ENCODE peak calls at places on chromosomes 12 and 14, in six cellular contexts. One of them, this sample, is unnamed.

GRCh38 chr12:105278043-105278697 is 42.2 kb upstream of the APPL2 start:
- DNase-seq in upper lobe of left lung: no peak
- DNase-seq in HFF-Myc: no peak
- DNase-seq in BE2C: no peak
- DNase-seq in prostate gland: no peak
- DNase-seq in AG09309: no peak
- DNase-seq in this sample: no peak

GRCh38 chr14:104189629-104190335 is 51.4 kb downstream of the KIF26A start:
- DNase-seq in prostate gland: no peak
- DNase-seq in HFF-Myc: no peak
- DNase-seq in AG09309: no peak
- DNase-seq in BE2C: no peak
- DNase-seq in upper lobe of left lung: no peak
- DNase-seq in this sample: no peak

GRCh38 chr14:53663709-53664108 is 292.9 kb downstream of the BMP4 start:
- DNase-seq in prostate gland: no peak
- DNase-seq in HFF-Myc: no peak
- DNase-seq in BE2C: no peak
- DNase-seq in upper lobe of left lung: no peak
- DNase-seq in AG09309: no peak
- DNase-seq in this sample: no peak

GRCh38 chr14:76781648-76782051 is 20.4 kb downstream of the VASH1 start:
- DNase-seq in BE2C: no peak
- DNase-seq in prostate gland: no peak
- DNase-seq in AG09309: no peak
- DNase-seq in upper lobe of left lung: no peak
- DNase-seq in HFF-Myc: no peak
- DNase-seq in this sample: no peak

GRCh38 chr14:75794615-75795038 is 133.6 kb downstream of the TTLL5 start:
- DNase-seq in prostate gland: no peak
- DNase-seq in BE2C: no peak
- DNase-seq in upper lobe of left lung: no peak
- DNase-seq in AG09309: peak
- DNase-seq in HFF-Myc: peak
- DNase-seq in this sample: no peak

GRCh38 chr14:23533652-23534435 is 17.7 kb downstream of the ZFHX2 start:
- DNase-seq in AG09309: no peak
- DNase-seq in BE2C: no peak
- DNase-seq in prostate gland: no peak
- DNase-seq in upper lobe of left lung: no peak
- DNase-seq in HFF-Myc: no peak
- DNase-seq in this sample: no peak

GRCh38 chr12:122981036-122981471 is 573 bp downstream of the ARL6IP4 start:
- DNase-seq in AG09309: no peak
- DNase-seq in BE2C: no peak
- DNase-seq in prostate gland: no peak
- DNase-seq in upper lobe of left lung: no peak
- DNase-seq in HFF-Myc: no peak
- DNase-seq in this sample: no peak

GRCh38 chr12:100851637-100852036 is 57.1 kb downstream of the ANO4 start:
- DNase-seq in HFF-Myc: no peak
- DNase-seq in BE2C: no peak
- DNase-seq in AG09309: no peak
- DNase-seq in upper lobe of left lung: no peak
- DNase-seq in prostate gland: no peak
- DNase-seq in this sample: no peak

GRCh38 chr14:103161054-103161397 is 37.8 kb downstream of the TNFAIP2 start:
- DNase-seq in HFF-Myc: no peak
- DNase-seq in AG09309: no peak
- DNase-seq in BE2C: no peak
- DNase-seq in prostate gland: no peak
- DNase-seq in upper lobe of left lung: no peak
- DNase-seq in this sample: peak

GRCh38 chr12:130956009-130956408 is 2.3 kb downstream of the ADGRD1 start:
- DNase-seq in BE2C: no peak
- DNase-seq in prostate gland: no peak
- DNase-seq in upper lobe of left lung: no peak
- DNase-seq in AG09309: no peak
- DNase-seq in HFF-Myc: no peak
- DNase-seq in this sample: no peak

GRCh38 chr14:45201908-45202307 is 51.1 kb downstream of the MIS18BP1 start:
- DNase-seq in BE2C: peak
- DNase-seq in HFF-Myc: no peak
- DNase-seq in upper lobe of left lung: no peak
- DNase-seq in prostate gland: no peak
- DNase-seq in AG09309: no peak
- DNase-seq in this sample: no peak

GRCh38 chr12:49972641-49973360 is at the start of gene AQP6:
- DNase-seq in HFF-Myc: no peak
- DNase-seq in prostate gland: no peak
- DNase-seq in BE2C: no peak
- DNase-seq in upper lobe of left lung: no peak
- DNase-seq in AG09309: no peak
- DNase-seq in this sample: peak

GRCh38 chr14:104545151-104545931 is 34.2 kb upstream of the C14orf180 start:
- DNase-seq in upper lobe of left lung: no peak
- DNase-seq in HFF-Myc: no peak
- DNase-seq in AG09309: no peak
- DNase-seq in BE2C: no peak
- DNase-seq in prostate gland: no peak
- DNase-seq in this sample: no peak

GRCh38 chr12:47280543-47281330 is 201.0 kb upstream of the AMIGO2 start:
- DNase-seq in prostate gland: no peak
- DNase-seq in BE2C: no peak
- DNase-seq in AG09309: no peak
- DNase-seq in upper lobe of left lung: no peak
- DNase-seq in HFF-Myc: no peak
- DNase-seq in this sample: no peak

GRCh38 chr14:100364403-100364802 is 41.3 kb downstream of the SLC25A47 start:
- DNase-seq in AG09309: no peak
- DNase-seq in BE2C: no peak
- DNase-seq in HFF-Myc: no peak
- DNase-seq in upper lobe of left lung: no peak
- DNase-seq in prostate gland: no peak
- DNase-seq in this sample: no peak

GRCh38 chr12:21642707-21643389 is 14.8 kb downstream of the LDHB start:
- DNase-seq in AG09309: no peak
- DNase-seq in upper lobe of left lung: no peak
- DNase-seq in HFF-Myc: no peak
- DNase-seq in prostate gland: no peak
- DNase-seq in BE2C: no peak
- DNase-seq in this sample: no peak

GRCh38 chr12:49937639-49938300 is 12.8 kb upstream of the AQP2 start:
- DNase-seq in BE2C: peak
- DNase-seq in HFF-Myc: no peak
- DNase-seq in prostate gland: no peak
- DNase-seq in upper lobe of left lung: peak
- DNase-seq in AG09309: no peak
- DNase-seq in this sample: peak

GRCh38 chr14:96806836-96807235 is 9.7 kb downstream of the VRK1 start:
- DNase-seq in upper lobe of left lung: no peak
- DNase-seq in AG09309: no peak
- DNase-seq in BE2C: no peak
- DNase-seq in HFF-Myc: no peak
- DNase-seq in prostate gland: no peak
- DNase-seq in this sample: no peak

GRCh38 chr14:75381642-75382041 is 46.2 kb upstream of the JDP2 start:
- DNase-seq in HFF-Myc: no peak
- DNase-seq in AG09309: no peak
- DNase-seq in prostate gland: no peak
- DNase-seq in BE2C: no peak
- DNase-seq in upper lobe of left lung: no peak
- DNase-seq in this sample: no peak

GRCh38 chr14:75718199-75718598 is 57.2 kb downstream of the TTLL5 start:
- DNase-seq in AG09309: no peak
- DNase-seq in upper lobe of left lung: no peak
- DNase-seq in prostate gland: no peak
- DNase-seq in BE2C: no peak
- DNase-seq in HFF-Myc: no peak
- DNase-seq in this sample: no peak

GRCh38 chr12:13538136-13538535 is 341.6 kb downstream of the EMP1 start:
- DNase-seq in prostate gland: no peak
- DNase-seq in AG09309: no peak
- DNase-seq in HFF-Myc: no peak
- DNase-seq in upper lobe of left lung: no peak
- DNase-seq in BE2C: no peak
- DNase-seq in this sample: no peak

GRCh38 chr12:1365703-1366102 is 228.7 kb downstream of the FBXL14 start:
- DNase-seq in AG09309: no peak
- DNase-seq in upper lobe of left lung: no peak
- DNase-seq in HFF-Myc: no peak
- DNase-seq in prostate gland: no peak
- DNase-seq in BE2C: no peak
- DNase-seq in this sample: no peak

GRCh38 chr12:42086021-42086420 is 58.7 kb downstream of the GXYLT1 start:
- DNase-seq in HFF-Myc: no peak
- DNase-seq in upper lobe of left lung: no peak
- DNase-seq in prostate gland: no peak
- DNase-seq in BE2C: no peak
- DNase-seq in AG09309: no peak
- DNase-seq in this sample: no peak

GRCh38 chr12:79168687-79169086 is 304.1 kb downstream of the SYT1 start:
- DNase-seq in upper lobe of left lung: no peak
- DNase-seq in prostate gland: no peak
- DNase-seq in AG09309: no peak
- DNase-seq in HFF-Myc: no peak
- DNase-seq in BE2C: no peak
- DNase-seq in this sample: no peak

GRCh38 chr12:93682846-93683261 is 5.7 kb downstream of the CRADD start:
- DNase-seq in AG09309: no peak
- DNase-seq in upper lobe of left lung: no peak
- DNase-seq in BE2C: peak
- DNase-seq in prostate gland: no peak
- DNase-seq in HFF-Myc: no peak
- DNase-seq in this sample: no peak

GRCh38 chr12:530308-530707 is 70.6 kb downstream of the B4GALNT3 start:
- DNase-seq in BE2C: no peak
- DNase-seq in AG09309: peak
- DNase-seq in upper lobe of left lung: no peak
- DNase-seq in prostate gland: no peak
- DNase-seq in HFF-Myc: no peak
- DNase-seq in this sample: no peak

GRCh38 chr12:43653917-43654316 is 101.9 kb upstream of the ADAMTS20 start:
- DNase-seq in HFF-Myc: no peak
- DNase-seq in prostate gland: no peak
- DNase-seq in BE2C: no peak
- DNase-seq in upper lobe of left lung: no peak
- DNase-seq in AG09309: no peak
- DNase-seq in this sample: no peak

GRCh38 chr14:68894802-68895201 is 84.3 kb downstream of the ACTN1 start:
- DNase-seq in prostate gland: no peak
- DNase-seq in upper lobe of left lung: no peak
- DNase-seq in HFF-Myc: no peak
- DNase-seq in AG09309: no peak
- DNase-seq in BE2C: no peak
- DNase-seq in this sample: no peak

GRCh38 chr12:104477812-104478388 is 21.2 kb downstream of the CHST11 start:
- DNase-seq in HFF-Myc: no peak
- DNase-seq in upper lobe of left lung: no peak
- DNase-seq in AG09309: no peak
- DNase-seq in BE2C: no peak
- DNase-seq in prostate gland: no peak
- DNase-seq in this sample: no peak

GRCh38 chr14:36227344-36227743 is 50.8 kb upstream of the PTCSC3 start:
- DNase-seq in AG09309: no peak
- DNase-seq in BE2C: no peak
- DNase-seq in prostate gland: no peak
- DNase-seq in HFF-Myc: no peak
- DNase-seq in upper lobe of left lung: no peak
- DNase-seq in this sample: no peak

GRCh38 chr14:26867171-26867757 is 269.4 kb upstream of the NOVA1 start:
- DNase-seq in BE2C: no peak
- DNase-seq in prostate gland: no peak
- DNase-seq in HFF-Myc: no peak
- DNase-seq in upper lobe of left lung: no peak
- DNase-seq in AG09309: no peak
- DNase-seq in this sample: no peak

DNA sequence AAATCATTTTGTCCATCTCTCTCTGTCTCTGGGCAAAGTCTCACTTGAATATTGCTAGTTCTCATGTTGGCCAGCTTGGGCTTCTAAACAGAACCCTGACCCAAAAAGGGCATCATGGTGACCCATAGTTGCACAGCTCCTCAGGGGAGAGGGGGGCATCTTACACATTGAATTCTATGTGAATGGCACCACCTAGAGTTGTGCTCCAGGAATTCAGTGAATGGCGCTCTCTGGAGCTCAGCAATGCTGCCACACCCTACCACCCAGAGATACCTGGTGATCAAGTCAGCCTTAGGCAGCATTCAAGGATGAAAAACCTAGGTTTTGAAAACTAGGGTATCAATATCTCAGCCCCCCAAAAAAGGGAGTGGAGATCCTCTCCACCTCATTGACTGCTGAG is 50.6 kb downstream of the SMUG1 start:
- DNase-seq in BE2C: no peak
- DNase-seq in AG09309: no peak
- DNase-seq in upper lobe of left lung: no peak
- DNase-seq in HFF-Myc: no peak
- DNase-seq in prostate gland: no peak
- DNase-seq in this sample: no peak
- TF ChIP-seq CTCF in BE2C: peak
- TF ChIP-seq CTCF in AG09309: no peak
- TF ChIP-seq CTCF in upper lobe of left lung: no peak
- TF ChIP-seq CTCF in HFF-Myc: no peak
- TF ChIP-seq CTCF in prostate gland: no peak
- TF ChIP-seq CTCF in this sample: no peak

GRCh38 chr12:25959069-25959961 is 833 bp downstream of the RASSF8 start:
- DNase-seq in upper lobe of left lung: peak
- DNase-seq in HFF-Myc: no peak
- DNase-seq in AG09309: peak
- DNase-seq in BE2C: peak
- DNase-seq in prostate gland: peak
- DNase-seq in this sample: peak
- H3K4me3 ChIP-seq in upper lobe of left lung: peak
- H3K4me3 ChIP-seq in HFF-Myc: peak
- H3K4me3 ChIP-seq in AG09309: peak
- H3K4me3 ChIP-seq in BE2C: peak
- H3K4me3 ChIP-seq in prostate gland: peak
- H3K4me3 ChIP-seq in this sample: peak

DNA sequence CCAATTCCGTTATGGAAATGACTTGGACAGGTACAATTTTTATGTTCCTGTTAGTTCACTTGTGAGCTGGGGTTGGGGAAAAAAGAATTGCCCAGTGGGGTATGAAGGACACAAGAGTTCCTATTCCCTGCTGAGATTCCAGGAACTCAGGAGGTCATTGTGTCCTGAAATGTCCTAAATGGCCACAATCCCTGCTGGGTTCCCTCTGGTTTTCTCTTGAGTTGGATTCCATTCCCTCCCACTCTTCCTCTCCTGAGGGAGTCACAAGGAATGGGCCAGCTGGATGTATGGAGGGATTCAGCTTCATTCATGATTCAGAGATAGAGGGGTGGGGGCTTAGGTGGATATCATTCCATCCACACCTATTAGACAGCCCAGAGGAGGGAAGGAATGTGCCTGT is 34.5 kb upstream of the DCD start:
- DNase-seq in HFF-Myc: no peak
- DNase-seq in AG09309: no peak
- DNase-seq in upper lobe of left lung: no peak
- DNase-seq in BE2C: no peak
- DNase-seq in prostate gland: no peak
- DNase-seq in this sample: no peak
- TF ChIP-seq CTCF in HFF-Myc: no peak
- TF ChIP-seq CTCF in AG09309: no peak
- TF ChIP-seq CTCF in upper lobe of left lung: no peak
- TF ChIP-seq CTCF in BE2C: no peak
- TF ChIP-seq CTCF in prostate gland: no peak
- TF ChIP-seq CTCF in this sample: no peak

GRCh38 chr12:65895759-65896656 is 71.7 kb downstream of the HMGA2 start:
- DNase-seq in BE2C: no peak
- DNase-seq in upper lobe of left lung: no peak
- DNase-seq in AG09309: no peak
- DNase-seq in HFF-Myc: no peak
- DNase-seq in prostate gland: no peak
- DNase-seq in this sample: no peak
- H3K4me3 ChIP-seq in BE2C: no peak
- H3K4me3 ChIP-seq in upper lobe of left lung: no peak
- H3K4me3 ChIP-seq in AG09309: no peak
- H3K4me3 ChIP-seq in HFF-Myc: no peak
- H3K4me3 ChIP-seq in prostate gland: no peak
- H3K4me3 ChIP-seq in this sample: no peak